ENCODE peak calls at places on chromosomes 6 and 20, in six cellular contexts. L is CD4-positive, alpha-beta T cell; O is stimulated activated CD8-positive, alpha-beta memory T cell treated with anti-CD3 and anti-CD28 coated beads, Interleukin-2, amount 100 ng/mL, for 1 hour; N is NB4; U is NCI-H748 treated with DMSO at 0.1 percent for 48 hours; J is activated gamma-delta T cell treated with anti-CD3 and anti-CD28 coated beads, Interleukin-2, amount 50 U/mL, for 16 hours. E is an unnamed sample.

GRCh38 chr6:63799813-63800212 is 164.2 kb downstream of the PHF3 start:
- DNase-seq in L (no peak), O (no peak), N (no peak), U (no peak), J (no peak), E (no peak)

GRCh38 chr6:109239192-109239917 is 142.9 kb downstream of the CD164 start:
- DNase-seq in L (no peak), O (no peak), N (peak), U (no peak), J (no peak), E (no peak)

GRCh38 chr6:161750677-161751076 is 476.8 kb upstream of the AGPAT4 start:
- DNase-seq in L (no peak), O (no peak), N (no peak), U (no peak), J (no peak), E (no peak)

GRCh38 chr6:36319834-36320233 is 16.9 kb downstream of the BNIP5 start:
- DNase-seq in L (no peak), O (no peak), N (no peak), U (no peak), J (no peak), E (no peak)

GRCh38 chr6:163263998-163264661 is 150.4 kb upstream of the QKI start:
- DNase-seq in L (no peak), O (no peak), N (no peak), U (no peak), J (no peak), E (no peak)

GRCh38 chr6:45432944-45433343 is 55.2 kb upstream of the SUPT3H start:
- DNase-seq in L (no peak), O (no peak), N (no peak), U (no peak), J (no peak), E (no peak)

GRCh38 chr6:25136879-25137278 is 142.3 kb upstream of the CARMIL1 start:
- DNase-seq in L (no peak), O (no peak), N (no peak), U (no peak), J (no peak), E (no peak)

GRCh38 chr20:63755933-63756647 is 16.5 kb downstream of the SLC2A4RG start:
- DNase-seq in L (no peak), O (no peak), N (no peak), U (no peak), J (no peak), E (no peak)

GRCh38 chr6:33008944-33009861 is at the start of gene HLA-DOA:
- DNase-seq in L (no peak), O (peak), N (peak), U (no peak), J (peak), E (no peak)

GRCh38 chr20:16216227-16217210 is 356.7 kb downstream of the KIF16B start:
- DNase-seq in L (no peak), O (no peak), N (no peak), U (no peak), J (no peak), E (no peak)

GRCh38 chr6:163844761-163845160 is 430.2 kb downstream of the QKI start:
- DNase-seq in L (no peak), O (no peak), N (no peak), U (no peak), J (no peak), E (no peak)

GRCh38 chr6:127078669-127079068 is 39.8 kb upstream of the RSPO3 start:
- DNase-seq in L (no peak), O (no peak), N (no peak), U (no peak), J (no peak), E (no peak)

GRCh38 chr6:116424001-116424400 is 37.2 kb upstream of the CALHM6 start:
- DNase-seq in L (no peak), O (no peak), N (no peak), U (no peak), J (no peak), E (no peak)

GRCh38 chr20:15528386-15529111 is 1044.7 kb downstream of the KIF16B start:
- DNase-seq in L (no peak), O (no peak), N (no peak), U (no peak), J (no peak), E (no peak)

GRCh38 chr6:43962458-43962857 is 164.8 kb downstream of the MRPL14 start:
- DNase-seq in L (no peak), O (no peak), N (peak), U (no peak), J (no peak), E (no peak)